ENCODE peak calls at places on chromosome 10, in four cellular contexts. R is coronary artery, B is ovary, A is left ventricle myocardium inferior. L is an unnamed sample.

GRCh38 chr10:110364531-110364937 is 59.8 kb upstream of the SMNDC1 start:
- DNase-seq in A (no peak), R (no peak), B (no peak), L (no peak)

GRCh38 chr10:46547881-46548780 is 8.3 kb downstream of the GPRIN2 start:
- DNase-seq in B (peak), A (peak), R (peak), L (no peak)

GRCh38 chr10:97358349-97358748 is 23.8 kb upstream of the FRAT2 start:
- DNase-seq in B (no peak), A (no peak), R (no peak), L (no peak)

GRCh38 chr10:86288695-86289576 is 77.7 kb downstream of the GRID1 start:
- DNase-seq in A (no peak), B (no peak), R (peak), L (no peak)

GRCh38 chr10:5574642-5575131 is 49.9 kb downstream of the CALML3 start:
- DNase-seq in B (no peak), A (no peak), R (no peak), L (no peak)

GRCh38 chr10:49360271-49361177 is 35.4 kb downstream of the DRGX start:
- DNase-seq in R (no peak), B (no peak), A (peak), L (no peak)

GRCh38 chr10:6224781-6225180 is 22.0 kb downstream of the PFKFB3 start:
- DNase-seq in A (no peak), R (no peak), B (no peak), L (no peak)

GRCh38 chr10:120539076-120539475 is 82.0 kb downstream of the PLPP4 start:
- DNase-seq in B (no peak), R (no peak), A (no peak), L (no peak)

GRCh38 chr10:34024708-34025425 is 690.4 kb upstream of the NRP1 start:
- DNase-seq in B (no peak), A (no peak), R (no peak), L (peak)

GRCh38 chr10:52466464-52466863 is 152.4 kb downstream of the DKK1 start:
- DNase-seq in A (no peak), R (no peak), B (no peak), L (no peak)

GRCh38 chr10:103749779-103750178 is 105.6 kb downstream of the SH3PXD2A start:
- DNase-seq in R (no peak), A (no peak), B (no peak), L (no peak)

GRCh38 chr10:79192677-79193003 is 123.9 kb downstream of the ZMIZ1 start:
- DNase-seq in A (no peak), R (no peak), B (no peak), L (no peak)

GRCh38 chr10:44253769-44254462 is 131.0 kb downstream of the CXCL12 start:
- DNase-seq in A (peak), R (no peak), B (no peak), L (no peak)

GRCh38 chr10:119478111-119479047 is 64.1 kb downstream of the RGS10 start:
- DNase-seq in B (no peak), A (no peak), R (no peak), L (peak)
- H3K4me3 ChIP-seq in B (no peak), A (no peak), R (peak), L (peak)

GRCh38 chr10:101292194-101293006 is 61.6 kb upstream of the BTRC start:
- DNase-seq in B (no peak), A (peak), R (no peak), L (no peak)
- H3K4me3 ChIP-seq in B (peak), A (peak), R (peak), L (peak)

DNA sequence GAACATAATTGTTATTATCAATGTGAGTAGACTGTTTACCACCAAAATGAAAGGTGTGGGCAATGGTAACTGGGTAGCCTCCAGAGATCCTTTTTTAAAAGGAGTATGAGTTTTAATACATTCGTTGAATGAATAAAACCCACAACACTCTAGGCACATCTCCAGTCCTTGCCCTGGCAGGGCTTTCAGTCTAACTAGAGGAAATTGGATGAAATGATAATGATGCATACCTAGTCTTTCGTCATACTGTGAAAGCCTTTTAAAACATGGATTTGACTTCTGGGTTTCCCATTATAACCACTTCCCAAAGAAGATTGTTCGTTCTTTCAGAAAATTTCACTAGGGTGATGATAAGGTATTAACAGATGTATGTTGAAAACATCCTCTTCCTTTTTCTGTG is 110.8 kb downstream of the REEP3 start:
- DNase-seq in R (no peak), B (no peak), A (no peak), L (no peak)
- H3K4me3 ChIP-seq in R (no peak), B (no peak), A (peak), L (no peak)

DNA sequence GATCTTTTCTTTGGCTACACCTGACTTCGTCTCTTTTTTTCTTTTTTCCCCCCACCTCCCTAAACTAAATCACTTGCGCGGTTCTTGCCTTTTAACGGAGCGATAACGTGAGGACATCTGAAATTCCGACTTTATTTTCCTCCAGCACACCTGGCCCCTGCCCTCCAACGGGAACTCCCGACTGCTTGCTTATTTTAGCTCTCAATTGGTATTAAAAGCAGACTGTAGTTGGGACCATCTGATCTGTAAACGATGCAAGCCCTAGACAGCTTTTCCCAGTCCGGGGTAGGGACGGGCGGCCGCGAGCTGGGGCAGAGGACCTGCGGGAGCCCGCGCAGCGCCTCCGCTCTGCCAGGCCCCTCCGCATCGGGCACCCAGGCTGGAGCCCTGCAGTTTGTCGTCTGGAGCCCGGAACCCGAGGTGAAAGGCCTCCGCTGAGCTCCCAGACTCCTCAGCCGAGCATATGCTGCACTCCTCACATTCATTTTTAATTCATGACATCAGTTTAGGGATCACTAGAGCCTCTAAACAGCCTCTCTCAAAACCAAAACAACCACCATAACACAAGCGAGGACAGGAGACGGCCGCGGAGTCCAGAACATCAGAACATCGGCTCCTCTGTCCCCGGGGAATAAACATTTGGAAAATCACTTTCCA is 10.0 kb upstream of the EMX2 start:
- DNase-seq in A (no peak), R (no peak), B (no peak), L (no peak)
- H3K4me3 ChIP-seq in A (no peak), R (peak), B (peak), L (no peak)

GRCh38 chr10:117363027-117363426 is 12.2 kb downstream of the PDZD8 start:
- DNase-seq in A (no peak), R (no peak), B (no peak), L (no peak)

GRCh38 chr10:117362313-117362712 is 12.9 kb downstream of the PDZD8 start:
- DNase-seq in B (no peak), A (no peak), R (no peak), L (no peak)

GRCh38 chr10:117366741-117367140 is 8.5 kb downstream of the PDZD8 start:
- DNase-seq in B (no peak), R (no peak), A (no peak), L (no peak)

GRCh38 chr10:117365612-117366011 is 9.6 kb downstream of the PDZD8 start:
- DNase-seq in A (no peak), B (no peak), R (no peak), L (no peak)

GRCh38 chr10:117364121-117364960 is 10.9 kb downstream of the PDZD8 start:
- DNase-seq in B (no peak), R (no peak), A (no peak), L (no peak)
- H3K4me3 ChIP-seq in B (no peak), R (no peak), A (no peak), L (no peak)

DNA sequence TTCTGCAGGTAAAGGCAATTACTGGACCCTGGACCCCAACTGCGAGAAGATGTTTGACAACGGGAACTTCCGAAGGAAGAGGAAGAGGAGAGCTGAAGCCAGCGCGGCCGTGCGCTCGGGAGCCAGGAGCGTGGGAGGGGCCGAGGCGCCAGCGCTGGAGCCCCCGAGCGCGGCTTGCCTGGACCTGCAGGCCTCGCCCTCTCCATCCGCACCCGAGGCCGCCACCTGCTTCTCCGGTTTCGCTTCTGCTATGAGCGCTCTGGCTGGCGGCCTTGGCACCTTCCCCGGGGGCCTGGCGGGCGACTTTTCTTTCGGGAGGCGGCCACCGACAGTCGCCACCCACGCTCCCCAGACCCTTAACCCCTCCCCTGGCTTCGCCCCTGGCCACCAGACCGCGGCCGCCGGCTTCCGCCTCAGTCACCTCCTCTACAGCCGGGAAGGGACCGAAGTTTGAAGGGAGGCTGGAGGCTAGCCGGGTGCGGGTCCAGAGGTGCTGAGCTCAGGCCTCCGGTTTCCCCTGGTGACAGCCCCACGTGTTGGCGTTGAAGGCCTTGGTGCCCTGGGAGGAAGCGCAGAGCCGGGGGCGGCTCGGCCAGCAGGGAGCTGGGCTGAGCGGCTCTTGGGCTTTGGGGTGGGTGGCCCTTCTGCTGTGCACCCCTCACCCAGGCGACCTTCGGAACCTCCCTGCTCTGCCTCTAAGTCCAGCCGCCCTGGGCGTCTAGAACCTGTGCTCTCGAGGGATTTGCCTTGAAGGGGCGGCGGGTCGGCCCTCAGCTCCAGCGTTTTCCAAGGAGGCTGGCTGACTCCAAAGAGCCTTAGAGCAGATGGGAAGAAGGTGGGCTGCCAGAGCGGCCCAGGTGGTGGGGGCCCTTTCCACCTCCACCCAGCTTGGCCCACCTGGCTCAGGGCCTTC is 1.8 kb downstream of the FOXI2 start:
- DNase-seq in A (no peak), R (no peak), B (no peak), L (no peak)
- H3K4me3 ChIP-seq in A (peak), R (peak), B (no peak), L (no peak)

DNA sequence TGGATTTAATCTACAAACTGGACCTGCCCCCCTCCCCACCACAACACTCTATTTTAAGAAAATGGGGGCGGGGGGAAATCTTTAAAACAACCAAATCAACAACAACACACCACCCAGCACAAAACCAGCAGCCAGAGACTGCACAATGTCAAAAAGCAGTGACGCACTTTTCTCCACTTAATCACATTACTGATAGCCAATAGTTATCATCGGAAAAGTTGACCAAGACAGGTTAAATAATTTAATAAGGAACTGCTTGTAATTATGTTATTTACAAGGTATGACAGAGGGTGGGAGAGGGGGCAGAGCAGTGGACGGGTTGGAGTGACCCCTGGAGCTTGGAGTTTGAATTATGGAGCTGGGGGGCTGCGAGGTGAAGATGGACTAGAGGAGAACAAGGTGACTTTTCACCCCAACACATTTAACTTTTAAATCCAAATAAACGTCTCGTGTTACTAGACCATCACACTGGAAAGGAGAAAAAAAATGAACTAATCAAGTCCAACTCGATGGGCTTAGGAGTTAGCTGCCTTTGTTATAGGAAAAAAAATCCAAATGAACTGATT is 2.7 kb downstream of the EBF3 start:
- DNase-seq in B (no peak), R (no peak), A (no peak), L (no peak)
- H3K4me3 ChIP-seq in B (no peak), R (peak), A (peak), L (no peak)

GRCh38 chr10:31912289-31912688 is 16.3 kb downstream of the ARHGAP12 start:
- DNase-seq in R (no peak), B (no peak), A (no peak), L (no peak)
- H3K4me3 ChIP-seq in R (no peak), B (no peak), A (no peak), L (no peak)